ENCODE peak calls at places on chromosome 20, in ten cellular contexts. T, W, L, Y, F, X, P, M, S and V are unnamed samples.

GRCh38 chr20:17189976-17190710 is 36.7 kb upstream of the PCSK2 start:
- DNase-seq in T (no peak), W (no peak), L (no peak), Y (no peak), F (no peak), X (no peak), P (no peak), M (no peak), S (no peak), V (no peak)

GRCh38 chr20:47847882-47848485 is 62.7 kb upstream of the SULF2 start:
- DNase-seq in T (no peak), W (no peak), L (no peak), Y (no peak), F (no peak), X (no peak), P (no peak), M (no peak), S (peak), V (no peak)

GRCh38 chr20:57161478-57162194 is 104.8 kb downstream of the BMP7 start:
- DNase-seq in T (no peak), W (no peak), L (no peak), Y (peak), F (no peak), X (no peak), P (no peak), M (no peak), S (no peak), V (no peak)

GRCh38 chr20:17431621-17432364 is 99.4 kb downstream of the BFSP1 start:
- DNase-seq in T (peak), W (peak), L (peak), Y (peak), F (peak), X (peak), P (peak), M (peak), S (peak), V (peak)

GRCh38 chr20:53136473-53136872 is 164.3 kb downstream of the TSHZ2 start:
- DNase-seq in T (no peak), W (no peak), L (no peak), Y (no peak), F (no peak), X (no peak), P (no peak), M (no peak), S (no peak), V (no peak)

GRCh38 chr20:37439223-37439933 is 81.7 kb upstream of the NNAT start:
- DNase-seq in T (no peak), W (no peak), L (no peak), Y (no peak), F (no peak), X (no peak), P (no peak), M (no peak), S (no peak), V (no peak)

GRCh38 chr20:8039048-8039447 is 19.5 kb upstream of the TMX4 start:
- DNase-seq in T (no peak), W (no peak), L (no peak), Y (no peak), F (no peak), X (no peak), P (no peak), M (no peak), S (no peak), V (no peak)

GRCh38 chr20:2757969-2758368 is 42.5 kb downstream of the CPXM1 start:
- DNase-seq in T (no peak), W (no peak), L (no peak), Y (no peak), F (peak), X (no peak), P (no peak), M (no peak), S (no peak), V (no peak)

GRCh38 chr20:45226287-45226686 is 5.1 kb downstream of the SEMG2 start:
- DNase-seq in T (no peak), W (no peak), L (no peak), Y (no peak), F (no peak), X (no peak), P (no peak), M (no peak), S (no peak), V (no peak)

GRCh38 chr20:47036091-47036880 is 141.6 kb downstream of the EYA2 start:
- DNase-seq in T (no peak), W (peak), L (no peak), Y (no peak), F (no peak), X (no peak), P (no peak), M (no peak), S (no peak), V (no peak)

GRCh38 chr20:25328954-25329498 is 61.6 kb downstream of the ABHD12 start:
- DNase-seq in T (no peak), W (no peak), L (no peak), Y (no peak), F (no peak), X (no peak), P (no peak), M (no peak), S (no peak), V (no peak)

GRCh38 chr20:40781979-40782378 is 92.9 kb upstream of the MAFB start:
- DNase-seq in T (no peak), W (no peak), L (no peak), Y (no peak), F (no peak), X (no peak), P (no peak), M (no peak), S (no peak), V (no peak)

GRCh38 chr20:51563141-51563596 is 20.6 kb upstream of the NFATC2 start:
- DNase-seq in T (no peak), W (peak), L (no peak), Y (no peak), F (no peak), X (no peak), P (no peak), M (peak), S (no peak), V (no peak)

GRCh38 chr20:32772046-32772445 is 9.9 kb downstream of the DNMT3B start:
- DNase-seq in T (no peak), W (no peak), L (no peak), Y (no peak), F (no peak), X (no peak), P (no peak), M (no peak), S (no peak), V (no peak)

GRCh38 chr20:20548527-20549266 is 163.7 kb downstream of the RALGAPA2 start:
- DNase-seq in T (no peak), W (no peak), L (no peak), Y (no peak), F (no peak), X (no peak), P (no peak), M (no peak), S (no peak), V (no peak)

GRCh38 chr20:37992802-37993538 is 40.3 kb downstream of the TTI1 start:
- DNase-seq in T (peak), W (no peak), L (no peak), Y (peak), F (no peak), X (peak), P (peak), M (peak), S (peak), V (no peak)

GRCh38 chr20:62902926-62903615 is 23.2 kb downstream of the DIDO1 start:
- DNase-seq in T (no peak), W (no peak), L (no peak), Y (no peak), F (no peak), X (no peak), P (no peak), M (peak), S (peak), V (no peak)

GRCh38 chr20:45917790-45918141 is 5.8 kb upstream of the PLTP start:
- DNase-seq in T (peak), W (no peak), L (no peak), Y (no peak), F (no peak), X (no peak), P (no peak), M (peak), S (no peak), V (no peak)

GRCh38 chr20:49603209-49603627 is 35.3 kb upstream of the PTGIS start:
- DNase-seq in T (peak), W (no peak), L (peak), Y (no peak), F (no peak), X (no peak), P (no peak), M (peak), S (peak), V (no peak)
- TF ChIP-seq CTCF in T (peak), W (peak), L (peak), Y (peak), F (no peak), X (no peak), P (peak), M (peak), S (peak), V (no peak)

GRCh38 chr20:23265226-23265625 is 85.4 kb upstream of the NXT1 start:
- DNase-seq in T (no peak), W (no peak), L (no peak), Y (no peak), F (peak), X (no peak), P (peak), M (peak), S (no peak), V (no peak)
- TF ChIP-seq CTCF in T (no peak), W (no peak), L (no peak), Y (no peak), F (no peak), X (no peak), P (no peak), M (peak), S (no peak), V (no peak)

GRCh38 chr20:34579191-34579661 is 20.7 kb downstream of the MAP1LC3A start:
- DNase-seq in T (peak), W (no peak), L (peak), Y (peak), F (peak), X (no peak), P (peak), M (peak), S (no peak), V (no peak)
- TF ChIP-seq CTCF in T (peak), W (peak), L (peak), Y (peak), F (no peak), X (no peak), P (peak), M (peak), S (no peak), V (no peak)

DNA sequence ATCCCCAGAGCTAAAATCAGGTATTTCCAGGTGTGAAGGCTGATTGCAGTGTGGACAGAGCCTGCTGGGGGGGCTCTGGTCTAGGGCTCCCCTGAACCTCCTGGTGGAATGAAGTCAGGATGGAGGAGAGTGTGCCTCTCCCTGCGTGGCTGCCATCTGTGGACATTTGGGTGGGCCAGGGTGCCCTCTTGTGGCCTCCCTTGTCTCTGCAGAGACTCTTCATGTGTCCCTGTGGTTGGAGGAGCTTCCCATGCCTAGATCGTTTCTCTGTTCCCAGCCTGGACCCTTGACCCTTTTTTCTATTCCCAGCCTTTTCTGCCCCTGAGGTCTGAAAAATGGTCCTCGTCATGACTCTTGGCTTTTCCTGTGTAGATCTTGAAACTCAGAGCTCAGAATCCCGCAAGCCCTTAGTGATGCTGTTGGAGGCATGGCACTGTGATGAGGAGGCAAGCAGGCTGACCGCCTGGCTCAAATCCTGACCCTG is 9.9 kb upstream of the PSMF1 start:
- DNase-seq in T (peak), W (peak), L (peak), Y (peak), F (no peak), X (peak), P (peak), M (peak), S (peak), V (peak)
- TF ChIP-seq CTCF in T (peak), W (peak), L (peak), Y (peak), F (no peak), X (peak), P (peak), M (peak), S (peak), V (peak)

DNA sequence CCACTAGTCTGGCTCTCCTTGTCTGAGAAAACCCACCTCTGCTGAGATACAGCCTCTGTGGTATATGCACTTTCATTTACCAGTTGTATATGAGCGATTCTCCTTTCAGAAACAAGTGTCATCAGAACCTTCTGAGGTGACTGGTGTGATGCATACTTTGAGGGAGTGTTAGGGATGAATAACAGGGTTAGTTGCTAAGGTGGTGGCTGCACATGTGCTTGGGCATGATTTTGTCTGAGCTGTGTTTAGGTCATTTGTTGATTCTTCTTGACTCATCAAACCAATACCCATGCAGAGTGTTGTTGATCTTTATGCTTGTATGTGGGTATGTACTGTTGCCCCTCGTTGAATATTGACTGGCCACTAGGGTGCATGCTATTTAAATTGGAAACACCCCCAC is 25.7 kb downstream of the DTD1 start:
- DNase-seq in T (peak), W (no peak), L (no peak), Y (no peak), F (peak), X (no peak), P (no peak), M (no peak), S (no peak), V (no peak)
- TF ChIP-seq CTCF in T (no peak), W (no peak), L (no peak), Y (no peak), F (no peak), X (no peak), P (peak), M (no peak), S (no peak), V (no peak)

GRCh38 chr20:5674176-5674660 is 76.0 kb upstream of the SHLD1 start:
- DNase-seq in T (no peak), W (no peak), L (no peak), Y (no peak), F (no peak), X (peak), P (no peak), M (peak), S (peak), V (no peak)
- TF ChIP-seq CTCF in T (no peak), W (no peak), L (no peak), Y (no peak), F (no peak), X (no peak), P (no peak), M (no peak), S (no peak), V (no peak)